ENCODE peak calls at places on chromosomes 7 and 10, in eight cellular contexts. One of them, this sample, is unnamed.
A peak's percentile ranks its signal among the peaks of the same experiment; 100 is the strongest.

GRCh38 chr10:91294134-91294906 is 73.9 kb downstream of the PCGF5 start:
- DNase-seq in mammary epithelial cell: no peak
- DNase-seq in foreskin fibroblast: no peak
- DNase-seq in lower leg skin: no peak
- DNase-seq in endodermal cell: no peak
- DNase-seq in H7: no peak
- DNase-seq in heart left ventricle: no peak
- DNase-seq in kidney: no peak
- DNase-seq in this sample: no peak

GRCh38 chr7:29106128-29106988 is 40.0 kb downstream of the CPVL start:
- DNase-seq in heart left ventricle: no peak
- DNase-seq in mammary epithelial cell: peak; percentile 54
- DNase-seq in foreskin fibroblast: peak; percentile 81
- DNase-seq in lower leg skin: no peak
- DNase-seq in kidney: no peak
- DNase-seq in endodermal cell: peak; percentile 74
- DNase-seq in H7: peak; percentile 13
- DNase-seq in this sample: peak; percentile 82

GRCh38 chr7:22356010-22356854 is 722 bp downstream of the RAPGEF5 start:
- DNase-seq in lower leg skin: no peak
- DNase-seq in mammary epithelial cell: peak; percentile 16
- DNase-seq in foreskin fibroblast: no peak
- DNase-seq in endodermal cell: peak; percentile 75
- DNase-seq in heart left ventricle: no peak
- DNase-seq in H7: peak; percentile 22
- DNase-seq in kidney: peak; percentile 78
- DNase-seq in this sample: no peak

GRCh38 chr10:88901610-88902327 is 21.7 kb downstream of the STAMBPL1 start:
- DNase-seq in heart left ventricle: no peak
- DNase-seq in mammary epithelial cell: no peak
- DNase-seq in kidney: no peak
- DNase-seq in lower leg skin: no peak
- DNase-seq in foreskin fibroblast: peak; percentile 57
- DNase-seq in endodermal cell: no peak
- DNase-seq in H7: no peak
- DNase-seq in this sample: no peak

GRCh38 chr10:69583106-69583505 is 9.9 kb upstream of the NEUROG3 start:
- DNase-seq in mammary epithelial cell: no peak
- DNase-seq in lower leg skin: peak; percentile 20
- DNase-seq in endodermal cell: no peak
- DNase-seq in H7: no peak
- DNase-seq in foreskin fibroblast: no peak
- DNase-seq in kidney: no peak
- DNase-seq in heart left ventricle: no peak
- DNase-seq in this sample: no peak

GRCh38 chr7:50664461-50664922 is 99.3 kb upstream of the DDC start:
- DNase-seq in lower leg skin: no peak
- DNase-seq in heart left ventricle: no peak
- DNase-seq in mammary epithelial cell: peak; percentile 89
- DNase-seq in foreskin fibroblast: peak; percentile 63
- DNase-seq in H7: no peak
- DNase-seq in kidney: no peak
- DNase-seq in endodermal cell: no peak
- DNase-seq in this sample: no peak

GRCh38 chr10:119207713-119208552 is 562 bp downstream of the GRK5 start:
- DNase-seq in heart left ventricle: peak; percentile 82
- DNase-seq in lower leg skin: peak; percentile 88
- DNase-seq in H7: peak; percentile 40
- DNase-seq in kidney: peak; percentile 84
- DNase-seq in foreskin fibroblast: peak; percentile 62
- DNase-seq in endodermal cell: peak; percentile 87
- DNase-seq in mammary epithelial cell: peak; percentile 59
- DNase-seq in this sample: no peak

GRCh38 chr7:98133621-98134266 is 27.1 kb downstream of the LMTK2 start:
- DNase-seq in endodermal cell: no peak
- DNase-seq in lower leg skin: no peak
- DNase-seq in foreskin fibroblast: peak; percentile 57
- DNase-seq in heart left ventricle: no peak
- DNase-seq in kidney: no peak
- DNase-seq in mammary epithelial cell: peak; percentile 68
- DNase-seq in H7: no peak
- DNase-seq in this sample: peak; percentile 28

GRCh38 chr10:98260350-98260749 is 7.6 kb downstream of the LOXL4 start:
- DNase-seq in kidney: no peak
- DNase-seq in foreskin fibroblast: no peak
- DNase-seq in lower leg skin: no peak
- DNase-seq in mammary epithelial cell: no peak
- DNase-seq in heart left ventricle: no peak
- DNase-seq in H7: no peak
- DNase-seq in endodermal cell: no peak
- DNase-seq in this sample: no peak

GRCh38 chr10:64219271-64220025 is 698.2 kb downstream of the REEP3 start:
- DNase-seq in heart left ventricle: no peak
- DNase-seq in lower leg skin: no peak
- DNase-seq in endodermal cell: no peak
- DNase-seq in kidney: no peak
- DNase-seq in H7: no peak
- DNase-seq in foreskin fibroblast: no peak
- DNase-seq in mammary epithelial cell: no peak
- DNase-seq in this sample: peak; percentile 5

GRCh38 chr10:69968830-69969229 is 83.8 kb upstream of the MACROH2A2 start:
- DNase-seq in mammary epithelial cell: peak; percentile 32
- DNase-seq in heart left ventricle: no peak
- DNase-seq in foreskin fibroblast: peak; percentile 52
- DNase-seq in kidney: no peak
- DNase-seq in H7: no peak
- DNase-seq in endodermal cell: peak; percentile 81
- DNase-seq in lower leg skin: no peak
- DNase-seq in this sample: peak; percentile 74

GRCh38 chr7:135782377-135782776 is 33.8 kb upstream of the FAM180A start:
- DNase-seq in kidney: no peak
- DNase-seq in mammary epithelial cell: no peak
- DNase-seq in endodermal cell: no peak
- DNase-seq in lower leg skin: no peak
- DNase-seq in heart left ventricle: no peak
- DNase-seq in foreskin fibroblast: no peak
- DNase-seq in H7: no peak
- DNase-seq in this sample: no peak

GRCh38 chr7:140915948-140916555 is 8.7 kb downstream of the BRAF start:
- DNase-seq in kidney: no peak
- DNase-seq in foreskin fibroblast: no peak
- DNase-seq in mammary epithelial cell: no peak
- DNase-seq in lower leg skin: no peak
- DNase-seq in H7: no peak
- DNase-seq in heart left ventricle: no peak
- DNase-seq in endodermal cell: no peak
- DNase-seq in this sample: no peak

GRCh38 chr7:108045669-108046068 is 42.7 kb upstream of the LAMB1 start:
- DNase-seq in kidney: no peak
- DNase-seq in lower leg skin: no peak
- DNase-seq in H7: no peak
- DNase-seq in endodermal cell: no peak
- DNase-seq in heart left ventricle: no peak
- DNase-seq in foreskin fibroblast: peak; percentile 57
- DNase-seq in mammary epithelial cell: no peak
- DNase-seq in this sample: no peak

GRCh38 chr7:44224216-44224950 is 23.6 kb downstream of the YKT6 start:
- DNase-seq in endodermal cell: no peak
- DNase-seq in heart left ventricle: peak; percentile 27
- DNase-seq in lower leg skin: no peak
- DNase-seq in kidney: peak; percentile 60
- DNase-seq in foreskin fibroblast: no peak
- DNase-seq in H7: no peak
- DNase-seq in mammary epithelial cell: peak; percentile 36
- DNase-seq in this sample: no peak

GRCh38 chr10:22927661-22928403 is at the start of gene ARMC3:
- DNase-seq in endodermal cell: peak; percentile 94
- DNase-seq in foreskin fibroblast: peak; percentile 63
- DNase-seq in H7: peak; percentile 91
- DNase-seq in mammary epithelial cell: peak; percentile 45
- DNase-seq in kidney: peak; percentile 83
- DNase-seq in heart left ventricle: peak; percentile 85
- DNase-seq in lower leg skin: peak; percentile 88
- DNase-seq in this sample: peak; percentile 92

GRCh38 chr7:158028290-158028941 is 559.2 kb downstream of the PTPRN2 start:
- DNase-seq in lower leg skin: peak; percentile 72
- DNase-seq in endodermal cell: peak; percentile 47
- DNase-seq in kidney: peak; percentile 59
- DNase-seq in heart left ventricle: peak; percentile 34
- DNase-seq in H7: no peak
- DNase-seq in foreskin fibroblast: no peak
- DNase-seq in mammary epithelial cell: no peak
- DNase-seq in this sample: no peak

GRCh38 chr10:101292194-101293006 is 61.6 kb upstream of the BTRC start:
- DNase-seq in heart left ventricle: no peak
- DNase-seq in mammary epithelial cell: no peak
- DNase-seq in foreskin fibroblast: peak; percentile 39
- DNase-seq in endodermal cell: peak; percentile 58
- DNase-seq in lower leg skin: no peak
- DNase-seq in H7: peak; percentile 74
- DNase-seq in kidney: no peak
- DNase-seq in this sample: no peak
- H3K4me3 ChIP-seq in heart left ventricle: peak overlapping the region; percentile 61
- H3K4me3 ChIP-seq in mammary epithelial cell: peak overlapping the region; percentile 69
- H3K4me3 ChIP-seq in foreskin fibroblast: peak overlapping the region; percentile 45
- H3K4me3 ChIP-seq in endodermal cell: peak overlapping the region; percentile 76
- H3K4me3 ChIP-seq in lower leg skin: peak overlapping the region; percentile 19
- H3K4me3 ChIP-seq in H7: peak overlapping the region; percentile 50
- H3K4me3 ChIP-seq in kidney: peak overlapping the region; percentile 49
- H3K4me3 ChIP-seq in this sample: peak overlapping the region; percentile 40

DNA sequence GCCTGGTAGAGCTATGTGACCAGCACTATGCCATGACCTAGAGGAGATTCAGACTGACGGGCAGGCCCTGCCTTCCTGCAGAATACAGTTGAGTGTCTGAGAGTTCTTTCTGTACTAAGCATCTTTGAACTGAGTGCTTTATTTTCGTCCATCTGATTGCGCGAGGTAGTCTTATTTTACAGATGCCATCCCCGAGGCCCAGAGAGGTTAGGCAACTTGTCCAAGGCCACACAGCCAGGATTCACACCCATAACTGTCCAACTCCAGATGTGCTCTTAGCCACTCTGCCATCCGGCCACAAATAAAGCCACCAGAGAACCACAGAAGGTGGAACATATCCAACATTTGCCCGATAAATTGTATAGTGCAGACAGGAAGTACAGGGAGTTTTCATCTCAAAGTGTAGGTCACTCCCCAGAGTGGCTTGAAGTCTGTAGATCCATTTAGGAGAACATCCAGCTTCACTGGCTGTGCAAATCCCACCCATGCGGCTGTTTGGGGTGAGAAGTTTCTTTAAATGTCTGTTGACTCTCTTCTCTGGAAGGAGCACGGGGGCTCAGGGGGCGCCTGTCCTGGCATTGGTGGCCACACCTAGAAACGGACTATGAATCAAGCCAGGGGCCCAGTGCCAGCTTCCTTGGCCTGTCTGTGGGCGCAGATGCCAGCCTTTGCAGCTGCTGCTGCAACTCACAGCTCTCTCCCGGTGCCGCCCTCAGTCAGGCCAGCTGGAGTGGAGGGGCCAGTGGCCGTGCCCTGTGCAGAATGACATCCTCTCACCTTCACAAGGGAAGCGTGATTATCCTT is 11.1 kb downstream of the CHST3 start:
- DNase-seq in heart left ventricle: peak; percentile 78
- DNase-seq in mammary epithelial cell: peak; percentile 75
- DNase-seq in H7: peak; percentile 47
- DNase-seq in foreskin fibroblast: no peak
- DNase-seq in lower leg skin: no peak
- DNase-seq in endodermal cell: no peak
- DNase-seq in kidney: no peak
- DNase-seq in this sample: no peak
- H3K4me3 ChIP-seq in heart left ventricle: no peak overlapping the region
- H3K4me3 ChIP-seq in mammary epithelial cell: no peak overlapping the region
- H3K4me3 ChIP-seq in H7: no peak overlapping the region
- H3K4me3 ChIP-seq in foreskin fibroblast: no peak overlapping the region
- H3K4me3 ChIP-seq in lower leg skin: no peak overlapping the region
- H3K4me3 ChIP-seq in endodermal cell: no peak overlapping the region
- H3K4me3 ChIP-seq in kidney: no peak overlapping the region
- H3K4me3 ChIP-seq in this sample: no peak overlapping the region

DNA sequence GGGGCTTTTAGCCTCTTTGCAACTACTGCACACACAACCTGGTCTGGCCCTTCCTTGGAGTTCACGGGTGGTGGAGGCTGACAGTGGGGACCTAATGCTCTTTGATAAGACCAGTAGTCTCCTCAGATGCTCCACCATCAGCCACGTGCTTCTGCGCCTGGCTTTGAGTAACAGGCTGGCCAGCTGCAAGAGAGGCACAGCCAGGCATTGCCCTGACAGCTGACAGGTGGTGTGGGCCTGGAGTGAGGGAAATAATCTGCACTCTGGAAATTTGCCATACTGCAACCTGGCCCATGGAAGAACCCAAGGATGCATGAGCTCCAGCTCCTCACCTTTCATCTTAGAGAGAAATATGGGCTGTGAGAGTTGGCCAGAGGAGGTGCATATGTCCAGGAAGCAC is 118.9 kb downstream of the PLXDC2 start:
- DNase-seq in lower leg skin: no peak
- DNase-seq in H7: no peak
- DNase-seq in heart left ventricle: no peak
- DNase-seq in foreskin fibroblast: no peak
- DNase-seq in endodermal cell: no peak
- DNase-seq in kidney: no peak
- DNase-seq in mammary epithelial cell: no peak
- DNase-seq in this sample: no peak
- H3K4me3 ChIP-seq in lower leg skin: no peak overlapping the region
- H3K4me3 ChIP-seq in H7: no peak overlapping the region
- H3K4me3 ChIP-seq in heart left ventricle: no peak overlapping the region
- H3K4me3 ChIP-seq in foreskin fibroblast: no peak overlapping the region
- H3K4me3 ChIP-seq in endodermal cell: no peak overlapping the region
- H3K4me3 ChIP-seq in kidney: no peak overlapping the region
- H3K4me3 ChIP-seq in mammary epithelial cell: no peak overlapping the region
- H3K4me3 ChIP-seq in this sample: no peak overlapping the region

GRCh38 chr10:50990568-50991495 is 83.5 kb upstream of the PRKG1 start:
- DNase-seq in H7: peak; percentile 71
- DNase-seq in foreskin fibroblast: peak; percentile 87
- DNase-seq in heart left ventricle: peak; percentile 63
- DNase-seq in kidney: peak; percentile 79
- DNase-seq in mammary epithelial cell: no peak
- DNase-seq in endodermal cell: peak; percentile 75
- DNase-seq in lower leg skin: peak; percentile 86
- DNase-seq in this sample: peak; percentile 41

GRCh38 chr10:50992356-50992866 is 81.9 kb upstream of the PRKG1 start:
- DNase-seq in lower leg skin: no peak
- DNase-seq in endodermal cell: peak; percentile 76
- DNase-seq in kidney: peak; percentile 61
- DNase-seq in heart left ventricle: peak; percentile 35
- DNase-seq in mammary epithelial cell: no peak
- DNase-seq in foreskin fibroblast: peak; percentile 31
- DNase-seq in H7: peak; percentile 52
- DNase-seq in this sample: no peak

GRCh38 chr10:50993817-50994251 is 80.5 kb upstream of the PRKG1 start:
- DNase-seq in endodermal cell: no peak
- DNase-seq in kidney: no peak
- DNase-seq in mammary epithelial cell: no peak
- DNase-seq in heart left ventricle: no peak
- DNase-seq in H7: no peak
- DNase-seq in foreskin fibroblast: peak; percentile 79
- DNase-seq in lower leg skin: no peak
- DNase-seq in this sample: no peak

GRCh38 chr10:50992972-50993766 is 81.1 kb upstream of the PRKG1 start:
- DNase-seq in heart left ventricle: peak; percentile 61
- DNase-seq in H7: no peak
- DNase-seq in kidney: peak; percentile 77
- DNase-seq in lower leg skin: no peak
- DNase-seq in mammary epithelial cell: no peak
- DNase-seq in endodermal cell: peak; percentile 61
- DNase-seq in foreskin fibroblast: peak; percentile 94
- DNase-seq in this sample: peak; percentile 9

GRCh38 chr10:50991496-50992355 is 82.6 kb upstream of the PRKG1 start:
- DNase-seq in H7: peak; percentile 58
- DNase-seq in kidney: peak; percentile 93
- DNase-seq in endodermal cell: peak; percentile 72
- DNase-seq in mammary epithelial cell: no peak
- DNase-seq in lower leg skin: peak; percentile 87
- DNase-seq in foreskin fibroblast: peak; percentile 63
- DNase-seq in heart left ventricle: peak; percentile 84
- DNase-seq in this sample: peak; percentile 44
- H3K4me3 ChIP-seq in H7: peak overlapping the region; percentile 46
- H3K4me3 ChIP-seq in kidney: peak overlapping the region; percentile 64
- H3K4me3 ChIP-seq in endodermal cell: peak overlapping the region; percentile 74
- H3K4me3 ChIP-seq in mammary epithelial cell: peak overlapping the region; percentile 51
- H3K4me3 ChIP-seq in lower leg skin: peak overlapping the region; percentile 43
- H3K4me3 ChIP-seq in foreskin fibroblast: peak overlapping the region; percentile 77
- H3K4me3 ChIP-seq in heart left ventricle: peak overlapping the region; percentile 79
- H3K4me3 ChIP-seq in this sample: peak overlapping the region; percentile 49

This sample was measured in mesendoderm.